ENCODE peak calls at places on chromosomes 16 and 17, in six cellular contexts. I, F, B, P, G and T are unnamed samples. For H3K4me1 and H3K36me3, the result is how much of the 10 kb centered on the place peaks cover.

GRCh38 chr16:85446846-85447656 is 166.1 kb upstream of the GSE1 start:
- DNase-seq in P (no peak), G (no peak), I (no peak), F (no peak), B (no peak), T (no peak)

GRCh38 chr16:13936596-13937081 is 16.7 kb downstream of the ERCC4 start:
- DNase-seq in B (no peak), I (no peak), G (peak), P (peak), F (peak), T (no peak)

GRCh38 chr16:15950167-15950854 is 895 bp downstream of the ABCC1 start:
- DNase-seq in P (peak), G (peak), F (peak), I (peak), B (peak), T (no peak)

GRCh38 chr16:1428511-1428910 is 2.4 kb upstream of the PERCC1 start:
- DNase-seq in P (no peak), F (no peak), G (no peak), B (peak), I (peak), T (no peak)

GRCh38 chr17:38898812-38899348 is 26.5 kb upstream of the LASP1NB start:
- DNase-seq in B (no peak), I (no peak), F (peak), G (no peak), P (no peak), T (peak)

GRCh38 chr17:4444782-4445473 is 11.2 kb downstream of the SPNS3 start:
- DNase-seq in P (no peak), G (peak), I (no peak), F (no peak), B (no peak), T (peak)

GRCh38 chr17:49887086-49887743 is 39.3 kb upstream of the TAC4 start:
- DNase-seq in I (no peak), G (no peak), B (no peak), P (no peak), F (peak), T (no peak)

GRCh38 chr16:764848-765487 is 4.4 kb downstream of the MSLN start:
- DNase-seq in I (no peak), F (no peak), G (no peak), B (no peak), P (no peak), T (no peak)

GRCh38 chr16:65314246-65315003 is 192.6 kb upstream of the CDH11 start:
- DNase-seq in B (no peak), G (no peak), F (no peak), I (no peak), P (peak), T (no peak)

GRCh38 chr17:40219073-40219860 is at the start of gene WIPF2:
- DNase-seq in P (peak), I (peak), F (peak), B (peak), G (peak), T (peak)

DNA sequence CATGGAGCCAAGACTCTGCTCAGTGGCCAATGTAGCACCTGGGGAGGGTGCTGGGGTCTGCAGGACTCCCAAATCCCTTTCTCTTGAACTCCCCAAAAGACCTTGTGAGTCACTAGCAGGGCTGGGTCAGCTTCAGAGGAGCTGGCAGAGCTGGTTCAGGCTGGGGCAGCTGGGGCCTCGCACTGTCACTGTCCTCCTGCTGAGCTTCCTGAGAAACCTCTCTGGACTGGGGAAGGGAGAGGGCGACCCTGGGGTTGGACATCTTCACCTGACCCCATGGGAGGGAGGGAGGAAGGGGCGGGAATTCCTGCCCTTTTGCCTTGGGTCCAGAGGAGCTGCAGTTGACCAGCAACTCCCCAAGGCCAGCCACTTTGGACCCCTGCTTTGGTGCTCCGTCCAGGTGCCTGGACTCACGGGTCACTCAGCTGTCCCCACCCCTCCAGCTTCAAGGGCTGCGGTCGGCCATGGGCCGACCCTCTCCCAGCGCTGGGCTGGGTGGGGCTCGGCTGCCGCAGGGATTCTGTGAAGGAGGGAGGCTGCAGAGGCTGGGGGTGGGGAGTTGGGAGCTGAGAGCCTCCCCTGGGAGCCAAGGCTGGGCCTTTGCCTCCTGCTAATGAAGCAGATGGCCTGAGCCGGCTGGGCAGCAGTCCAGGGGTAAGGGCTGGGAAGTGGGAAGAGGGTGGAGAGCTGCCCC is 9.2 kb downstream of the FMNL1 start:
- DNase-seq in I (no peak), B (no peak), G (no peak), F (no peak), P (peak), T (no peak)
- H3K4me1 ChIP-seq in I (under half), B (under half), G (under half), F (under half), P (under half), T (under half)

GRCh38 chr17:80482058-80482318 is 5.6 kb upstream of the NPTX1 start:
- DNase-seq in F (no peak), B (no peak), P (no peak), I (no peak), G (no peak), T (no peak)
- H3K36me3 ChIP-seq in F (under half), B (under half), P (under half), I (under half), G (under half), T (under half)

GRCh38 chr17:32275060-32276042 is 9.7 kb downstream of the RHBDL3 start:
- DNase-seq in P (peak), I (no peak), F (no peak), G (no peak), B (peak), T (peak)
- H3K4me1 ChIP-seq in P (under half), I (under half), F (under half), G (under half), B (under half), T (under half)

GRCh38 chr17:1360975-1361374 is 39.0 kb downstream of the YWHAE start:
- DNase-seq in G (no peak), P (no peak), B (no peak), F (no peak), I (no peak), T (no peak)
- H3K36me3 ChIP-seq in G (half or more), P (under half), B (half or more), F (under half), I (under half), T (half or more)

GRCh38 chr16:87045462-87046216 is 271.6 kb downstream of the C16orf95 start:
- DNase-seq in P (no peak), F (no peak), B (no peak), G (no peak), I (no peak), T (no peak)
- H3K4me1 ChIP-seq in P (under half), F (under half), B (under half), G (under half), I (under half), T (under half)

DNA sequence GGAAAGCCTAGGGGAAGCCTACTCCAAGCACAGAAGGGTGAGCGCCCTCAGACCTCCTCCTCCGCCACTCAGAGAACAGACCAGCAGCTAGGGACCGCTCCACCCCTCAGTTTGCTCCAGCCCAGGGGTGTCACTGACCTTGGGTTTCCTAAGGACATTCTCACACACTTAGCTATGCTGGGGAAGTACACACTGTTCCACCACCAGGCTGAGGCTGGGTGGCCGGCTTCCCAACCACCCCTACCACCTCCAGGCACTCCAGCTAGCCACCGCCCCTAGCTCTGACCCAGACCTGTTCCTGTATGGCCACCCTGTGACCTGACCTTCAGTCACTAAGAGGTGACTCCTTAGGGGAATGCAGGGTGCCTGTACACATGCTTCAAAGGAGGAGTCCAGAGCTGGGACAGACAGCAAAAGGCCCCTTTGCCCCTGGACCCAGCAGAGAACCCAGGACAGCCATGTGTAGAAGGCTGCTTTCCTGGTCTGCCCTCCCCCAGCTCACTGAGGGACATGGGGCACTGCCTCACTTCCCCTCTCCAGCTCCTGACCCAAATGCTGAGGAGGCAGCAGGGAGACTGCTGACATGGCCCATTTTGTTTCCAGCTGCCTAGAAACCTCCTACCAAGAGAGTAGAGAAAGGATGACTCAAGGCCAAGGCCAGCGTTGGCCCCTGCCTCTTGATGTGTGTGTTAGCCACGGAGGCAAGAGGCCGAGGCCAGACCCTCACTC is 6.7 kb downstream of the HSPB9 start:
- DNase-seq in I (no peak), P (no peak), G (peak), B (no peak), F (no peak), T (peak)
- H3K36me3 ChIP-seq in I (under half), P (half or more), G (half or more), B (half or more), F (under half), T (under half)

GRCh38 chr16:10881479-10882030 is 4.6 kb downstream of the CIITA start:
- DNase-seq in I (no peak), G (no peak), F (no peak), B (no peak), P (no peak), T (peak)
- H3K4me1 ChIP-seq in I (under half), G (under half), F (under half), B (under half), P (under half), T (half or more)

GRCh38 chr17:1776328-1776727 is 14.5 kb downstream of the SERPINF1 start:
- DNase-seq in F (no peak), B (no peak), I (no peak), P (no peak), G (no peak), T (no peak)
- H3K36me3 ChIP-seq in F (under half), B (half or more), I (under half), P (under half), G (under half), T (under half)

GRCh38 chr16:47732122-47732805 is 271.1 kb downstream of the PHKB start:
- DNase-seq in G (no peak), F (no peak), I (no peak), P (peak), B (no peak), T (no peak)

GRCh38 chr16:47729701-47730100 is 268.6 kb downstream of the PHKB start:
- DNase-seq in B (no peak), I (no peak), G (no peak), P (no peak), F (no peak), T (no peak)

GRCh38 chr16:47732806-47733150 is 271.6 kb downstream of the PHKB start:
- DNase-seq in I (no peak), F (no peak), B (peak), P (peak), G (no peak), T (no peak)

GRCh38 chr16:47728229-47728628 is 267.1 kb downstream of the PHKB start:
- DNase-seq in P (no peak), B (no peak), I (no peak), G (no peak), F (no peak), T (no peak)

DNA sequence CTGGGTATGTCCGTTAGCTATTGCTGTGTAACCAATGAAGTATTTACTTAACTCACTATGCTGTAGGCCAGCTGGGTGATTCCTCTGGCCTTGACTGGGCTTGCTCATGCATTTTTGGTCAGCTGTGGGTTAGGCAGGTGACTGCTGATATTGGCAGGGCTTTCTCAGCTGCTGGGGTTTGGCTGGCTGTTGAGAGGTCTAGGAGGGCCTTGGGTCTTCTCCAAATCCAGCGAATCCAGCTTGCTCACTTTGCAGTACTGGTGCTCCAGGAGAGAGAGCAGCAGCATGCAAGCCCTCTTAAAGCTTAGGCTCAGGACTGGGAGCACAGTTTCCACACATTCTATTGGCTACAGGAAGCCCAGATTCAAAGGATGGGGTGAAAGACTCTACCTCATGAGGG is 270.1 kb downstream of the PHKB start:
- DNase-seq in B (no peak), G (no peak), P (peak), I (no peak), F (no peak), T (no peak)
- H3K4me1 ChIP-seq in B (under half), G (under half), P (under half), I (under half), F (under half), T (under half)

GRCh38 chr16:9818702-9819101 is 363.5 kb downstream of the GRIN2A start:
- DNase-seq in P (no peak), B (no peak), F (no peak), I (no peak), G (no peak), T (no peak)

GRCh38 chr16:9813665-9814064 is 368.6 kb downstream of the GRIN2A start:
- DNase-seq in B (no peak), G (no peak), F (no peak), P (no peak), I (no peak), T (no peak)

GRCh38 chr16:9820481-9821246 is 361.6 kb downstream of the GRIN2A start:
- DNase-seq in F (no peak), G (no peak), P (no peak), B (no peak), I (peak), T (no peak)

GRCh38 chr16:9817586-9817985 is 364.6 kb downstream of the GRIN2A start:
- DNase-seq in B (no peak), P (no peak), I (no peak), G (no peak), F (no peak), T (no peak)

DNA sequence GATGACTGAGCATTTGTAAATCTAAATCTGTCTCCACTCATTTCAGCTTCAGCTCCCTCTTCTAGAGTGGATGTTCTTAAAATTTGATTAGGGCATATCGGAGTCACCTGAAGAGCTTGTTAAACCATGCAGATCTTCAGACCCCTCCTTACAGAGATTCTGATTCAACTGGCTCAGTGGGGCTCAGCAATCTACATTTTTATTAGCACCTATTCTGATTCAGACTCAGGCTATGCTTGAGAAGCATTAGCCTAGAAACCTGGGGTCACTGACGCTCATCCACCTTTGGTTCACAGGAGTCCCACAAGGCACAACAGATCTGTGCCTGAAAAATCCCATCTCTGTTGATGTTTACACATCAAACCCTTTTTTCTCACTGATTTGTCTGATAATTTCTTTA is 365.6 kb downstream of the GRIN2A start:
- DNase-seq in G (no peak), B (no peak), I (no peak), F (no peak), P (no peak), T (no peak)
- H3K36me3 ChIP-seq in G (under half), B (under half), I (under half), F (under half), P (under half), T (under half)